ENCODE peak calls at places on chromosomes 11 and 22, in six cellular contexts. V is kidney epithelial cell, T is cardiac fibroblast, L is endodermal cell, Y is transverse colon, U is AG04450. X is an unnamed sample.

GRCh38 chr11:95515379-95515778 is 274.2 kb downstream of the FAM76B start:
- DNase-seq in V (no peak), T (peak), L (no peak), Y (no peak), U (no peak), X (no peak)

GRCh38 chr11:119361056-119361787 is 14.7 kb upstream of the MFRP start:
- DNase-seq in V (peak), T (peak), L (peak), Y (no peak), U (peak), X (no peak)

GRCh38 chr11:125350206-125351044 is 145.6 kb downstream of the FEZ1 start:
- DNase-seq in V (no peak), T (no peak), L (peak), Y (no peak), U (no peak), X (no peak)

GRCh38 chr11:123885570-123885969 is at the start of gene TMEM225:
- DNase-seq in V (no peak), T (no peak), L (no peak), Y (no peak), U (no peak), X (no peak)

GRCh38 chr11:10327254-10327653 is 22.4 kb downstream of the ADM start:
- DNase-seq in V (no peak), T (peak), L (no peak), Y (no peak), U (no peak), X (no peak)

GRCh38 chr11:116421529-116422185 is 351.1 kb downstream of the BUD13 start:
- DNase-seq in V (no peak), T (no peak), L (peak), Y (no peak), U (no peak), X (no peak)

GRCh38 chr11:31521497-31522150 is 12.1 kb downstream of the ELP4 start:
- DNase-seq in V (no peak), T (no peak), L (no peak), Y (no peak), U (no peak), X (no peak)

GRCh38 chr22:45720875-45721378 is 49.3 kb downstream of the ATXN10 start:
- DNase-seq in V (no peak), T (peak), L (no peak), Y (no peak), U (no peak), X (no peak)

GRCh38 chr22:31241936-31242335 is 29.8 kb downstream of the LIMK2 start:
- DNase-seq in V (no peak), T (peak), L (no peak), Y (no peak), U (no peak), X (peak)

GRCh38 chr11:2303627-2304155 is 1.9 kb downstream of the TSPAN32 start:
- DNase-seq in V (no peak), T (no peak), L (no peak), Y (no peak), U (no peak), X (no peak)

GRCh38 chr22:28229566-28230483 is 310.8 kb upstream of the PITPNB start:
- DNase-seq in V (no peak), T (peak), L (no peak), Y (no peak), U (no peak), X (no peak)

GRCh38 chr11:65496304-65497140 is 2.3 kb upstream of the MALAT1 start:
- DNase-seq in V (no peak), T (peak), L (no peak), Y (no peak), U (no peak), X (no peak)

GRCh38 chr22:37804886-37805857 is 2.6 kb upstream of the GCAT start:
- DNase-seq in V (no peak), T (peak), L (peak), Y (peak), U (no peak), X (no peak)

GRCh38 chr11:59551651-59552521 is 40.5 kb downstream of the OR4D9 start:
- DNase-seq in V (no peak), T (peak), L (peak), Y (no peak), U (no peak), X (peak)

GRCh38 chr11:15816270-15816871 is 540.0 kb downstream of the SOX6 start:
- DNase-seq in V (no peak), T (peak), L (no peak), Y (peak), U (peak), X (peak)

GRCh38 chr11:68214173-68215086 is 1.3 kb upstream of the KMT5B start:
- DNase-seq in V (no peak), T (no peak), L (peak), Y (peak), U (no peak), X (no peak)

GRCh38 chr11:11970556-11970955 is 37.9 kb downstream of the DKK3 start:
- DNase-seq in V (no peak), T (no peak), L (peak), Y (no peak), U (no peak), X (no peak)

GRCh38 chr22:47207387-47207786 is 444.9 kb downstream of the TBC1D22A start:
- DNase-seq in V (no peak), T (no peak), L (no peak), Y (no peak), U (no peak), X (no peak)

GRCh38 chr11:120523196-120523595 is 11.6 kb downstream of the GRIK4 start:
- DNase-seq in V (no peak), T (no peak), L (peak), Y (no peak), U (no peak), X (no peak)

GRCh38 chr11:79963886-79964660 is 523.2 kb upstream of the TENM4 start:
- DNase-seq in V (no peak), T (no peak), L (no peak), Y (no peak), U (no peak), X (no peak)

GRCh38 chr11:76788661-76789442 is 5.7 kb downstream of the TSKU start:
- DNase-seq in V (no peak), T (no peak), L (peak), Y (peak), U (no peak), X (no peak)

GRCh38 chr22:20566420-20567260 is 59.2 kb downstream of the MED15 start:
- DNase-seq in V (no peak), T (peak), L (no peak), Y (peak), U (no peak), X (peak)

GRCh38 chr22:39471421-39472141 is 14.8 kb downstream of the MGAT3 start:
- DNase-seq in V (peak), T (peak), L (no peak), Y (peak), U (no peak), X (no peak)

GRCh38 chr11:112797653-112798293 is 163.4 kb upstream of the NCAM1 start:
- DNase-seq in V (no peak), T (peak), L (peak), Y (no peak), U (no peak), X (no peak)

GRCh38 chr11:93936416-93936815 is 84.7 kb upstream of the HEPHL1 start:
- DNase-seq in V (no peak), T (no peak), L (no peak), Y (no peak), U (no peak), X (no peak)

GRCh38 chr22:22992474-22992873 is 77.8 kb upstream of the GNAZ start:
- DNase-seq in V (no peak), T (no peak), L (no peak), Y (no peak), U (no peak), X (no peak)

GRCh38 chr11:39745401-39745800 is 1714.1 kb downstream of the LRRC4C start:
- DNase-seq in V (no peak), T (no peak), L (no peak), Y (no peak), U (no peak), X (no peak)

GRCh38 chr22:47692811-47693210 is 930.4 kb downstream of the TBC1D22A start:
- DNase-seq in V (no peak), T (no peak), L (no peak), Y (no peak), U (no peak), X (no peak)

GRCh38 chr11:911031-911889 is 650 bp upstream of the CHID1 start:
- DNase-seq in V (no peak), T (peak), L (peak), Y (peak), U (no peak), X (no peak)

GRCh38 chr11:92929168-92930053 is 40.0 kb upstream of the MTNR1B start:
- DNase-seq in V (no peak), T (peak), L (no peak), Y (no peak), U (no peak), X (no peak)

GRCh38 chr11:79262221-79262620 is 178.6 kb downstream of the TENM4 start:
- DNase-seq in V (no peak), T (peak), L (no peak), Y (no peak), U (no peak), X (no peak)

GRCh38 chr11:3160252-3161031 is 4.7 kb downstream of the OSBPL5 start:
- DNase-seq in V (peak), T (peak), L (peak), Y (peak), U (peak), X (peak)

GRCh38 chr11:69635804-69636511 is 5.0 kb upstream of the CCND1 start:
- DNase-seq in V (no peak), T (no peak), L (peak), Y (no peak), U (no peak), X (no peak)
- H3K4me3 ChIP-seq in V (peak), T (peak), L (peak), Y (peak), U (peak), X (peak)

GRCh38 chr22:43883012-43883661 is 8.7 kb downstream of the PNPLA5 start:
- DNase-seq in V (peak), T (peak), L (peak), Y (peak), U (no peak), X (no peak)
- TF ChIP-seq CTCF in V (peak), T (peak), L (peak), Y (no peak), U (peak), X (peak)

GRCh38 chr22:17381237-17381913 is 12.1 kb downstream of the CECR2 start:
- DNase-seq in V (no peak), T (peak), L (no peak), Y (no peak), U (no peak), X (no peak)
- H3K4me3 ChIP-seq in V (no peak), T (no peak), L (peak), Y (no peak), U (no peak), X (no peak)

GRCh38 chr22:25777870-25778269 is 35.9 kb downstream of the MYO18B start:
- DNase-seq in V (no peak), T (peak), L (no peak), Y (no peak), U (no peak), X (no peak)
- TF ChIP-seq CTCF in V (peak), T (peak), L (peak), Y (no peak), U (peak), X (peak)

GRCh38 chr22:33819743-33820142 is 100.5 kb downstream of the LARGE1 start:
- DNase-seq in V (no peak), T (no peak), L (no peak), Y (no peak), U (no peak), X (no peak)
- H3K4me3 ChIP-seq in V (no peak), T (no peak), L (no peak), Y (no peak), U (no peak), X (no peak)